ENCODE peak calls at places on chromosomes 2 and 18, in four cellular contexts. K is heart right ventricle, Y is breast epithelium, E is body of pancreas. U is an unnamed sample.
A peak's percentile ranks its signal among the peaks of the same experiment; 100 is the strongest.

GRCh38 chr2:172985139-172985874 is 90.3 kb upstream of the MAP3K20 start:
- DNase-seq in K (no peak), Y (peak; percentile 60), E (peak; percentile 57), U (no peak)

GRCh38 chr2:219870023-219870422 is 242.6 kb downstream of the SLC4A3 start:
- DNase-seq in K (no peak), E (no peak), Y (no peak), U (no peak)

GRCh38 chr18:46555724-46556123 is 101.3 kb downstream of the LOXHD1 start:
- DNase-seq in E (no peak), Y (no peak), K (peak; percentile 11), U (no peak)

GRCh38 chr2:236366049-236366387 is 101.8 kb upstream of the ASB18 start:
- DNase-seq in K (no peak), Y (no peak), E (no peak), U (no peak)

GRCh38 chr2:201707142-201707541 is 8.7 kb upstream of the MPP4 start:
- DNase-seq in K (no peak), E (no peak), Y (no peak), U (no peak)

GRCh38 chr2:174554514-174555119 is 43.0 kb downstream of the WIPF1 start:
- DNase-seq in K (no peak), E (no peak), Y (no peak), U (no peak)

GRCh38 chr2:27296466-27296865 is 11.8 kb downstream of the UCN start:
- DNase-seq in K (no peak), Y (no peak), E (no peak), U (no peak)

GRCh38 chr18:50614838-50615237 is 55.0 kb downstream of the MAPK4 start:
- DNase-seq in K (no peak), E (peak; percentile 17), Y (no peak), U (no peak)

GRCh38 chr18:13449651-13450050 is 231.1 kb downstream of the LDLRAD4 start:
- DNase-seq in Y (no peak), E (no peak), K (no peak), U (no peak)

GRCh38 chr2:174108579-174108978 is 139.8 kb downstream of the OLA1 start:
- DNase-seq in K (no peak), Y (no peak), E (no peak), U (no peak)

GRCh38 chr2:69604026-69604678 is 39.4 kb downstream of the AAK1 start:
- DNase-seq in K (no peak), E (peak; percentile 35), Y (no peak), U (no peak)

GRCh38 chr2:100290718-100291151 is 31.6 kb downstream of the LONRF2 start:
- DNase-seq in Y (no peak), K (no peak), E (no peak), U (no peak)
- H3K4me1 ChIP-seq in Y (peaks cover 5% of the 10 kb centered on the region), K (peaks cover 10% of the 10 kb centered on the region), E (peaks cover 33% of the 10 kb centered on the region), U (peaks cover 6% of the 10 kb centered on the region)

GRCh38 chr2:203989536-203989935 is 53.0 kb downstream of the ICOS start:
- DNase-seq in E (no peak), K (no peak), Y (no peak), U (no peak)

GRCh38 chr2:203987959-203988358 is 51.4 kb downstream of the ICOS start:
- DNase-seq in Y (no peak), K (no peak), E (no peak), U (no peak)

GRCh38 chr2:203993011-203993410 is 56.4 kb downstream of the ICOS start:
- DNase-seq in E (no peak), Y (no peak), K (no peak), U (no peak)

GRCh38 chr2:203992496-203992895 is 55.9 kb downstream of the ICOS start:
- DNase-seq in E (no peak), Y (no peak), K (no peak), U (no peak)

GRCh38 chr2:203988540-203989264 is 52.1 kb downstream of the ICOS start:
- DNase-seq in E (no peak), Y (no peak), K (no peak), U (no peak)
- H3K4me1 ChIP-seq in E (no peaks in the 10 kb centered on the region), Y (no peaks in the 10 kb centered on the region), K (no peaks in the 10 kb centered on the region), U (no peaks in the 10 kb centered on the region)

DNA sequence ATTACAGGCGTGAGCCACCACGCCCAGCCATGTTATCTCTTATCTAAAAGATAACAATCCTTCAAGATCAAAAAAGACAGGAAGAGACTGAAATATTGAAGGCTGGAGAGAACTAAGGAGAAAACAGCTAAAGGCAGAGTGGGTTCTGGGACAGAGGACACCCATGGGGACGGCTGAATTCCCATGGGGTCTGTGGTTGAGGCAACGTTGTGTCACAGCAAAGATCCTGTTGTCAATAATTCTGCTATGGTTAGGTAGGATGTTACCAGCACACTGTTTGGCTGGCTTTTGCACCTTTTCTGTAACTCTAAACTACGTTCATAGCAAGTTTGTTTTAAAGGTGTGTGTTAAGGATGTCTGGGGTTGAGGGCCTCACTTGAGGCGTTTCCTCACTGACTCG is 137.7 kb upstream of the APCDD1 start:
- DNase-seq in E (no peak), Y (no peak), K (no peak), U (no peak)
- H3K4me1 ChIP-seq in E (no peaks in the 10 kb centered on the region), Y (no peaks in the 10 kb centered on the region), K (no peaks in the 10 kb centered on the region), U (peaks cover 2% of the 10 kb centered on the region)

GRCh38 chr2:240618776-240619175 is 6.5 kb upstream of the GPR35 start:
- DNase-seq in E (no peak), K (no peak), Y (no peak), U (no peak)
- H3K4me1 ChIP-seq in E (no peaks in the 10 kb centered on the region), K (no peaks in the 10 kb centered on the region), Y (no peaks in the 10 kb centered on the region), U (no peaks in the 10 kb centered on the region)

GRCh38 chr18:36442717-36443116 is 145.2 kb downstream of the FHOD3 start:
- DNase-seq in E (no peak), Y (no peak), K (no peak), U (no peak)
- H3K4me1 ChIP-seq in E (peaks cover 20% of the 10 kb centered on the region), Y (no peaks in the 10 kb centered on the region), K (peaks cover 39% of the 10 kb centered on the region), U (peaks cover 19% of the 10 kb centered on the region)

U was measured in neuronal stem cell.